ENCODE peak calls at places on chromosomes 13 and 19, in nine cellular contexts. R is heart right ventricle, G is mucosa of descending colon, T is ovary, M is BE2C, O is prostate gland, F is Peyer's patch, U is uterus, D is neuronal stem cell. B is an unnamed sample.

GRCh38 chr19:8441725-8442544 is 2.8 kb upstream of the HNRNPM start:
- DNase-seq in T (no peak), R (no peak), M (no peak), F (no peak), O (no peak), D (no peak), G (no peak), U (no peak), B (no peak)

GRCh38 chr13:75855216-75855615 is 219.1 kb downstream of the LMO7 start:
- DNase-seq in U (no peak), O (no peak), R (no peak), F (no peak), T (no peak), D (no peak), G (no peak), M (no peak), B (no peak)

GRCh38 chr13:112066624-112067004 is 335 bp upstream of the SOX1 start:
- DNase-seq in F (peak; percentile 56), D (peak; percentile 88), T (no peak), R (peak; percentile 57), G (peak; percentile 67), M (no peak), O (no peak), U (no peak), B (no peak)

GRCh38 chr19:46394398-46394797 is 19.0 kb downstream of the CCDC8 start:
- DNase-seq in F (no peak), R (no peak), O (no peak), M (no peak), G (peak; percentile 6), U (no peak), T (no peak), D (no peak), B (no peak)

GRCh38 chr19:13100871-13101589 is 1.6 kb downstream of the LYL1 start:
- DNase-seq in G (no peak), M (no peak), R (no peak), O (no peak), U (peak; percentile 43), T (peak; percentile 39), D (no peak), F (no peak), B (no peak)

GRCh38 chr13:98267080-98267912 is 90.2 kb upstream of the RNF113B start:
- DNase-seq in O (no peak), F (no peak), T (no peak), R (peak; percentile 23), D (no peak), G (peak; percentile 68), M (no peak), U (no peak), B (no peak)

GRCh38 chr19:7505682-7506384 is 10.1 kb upstream of the ZNF358 start:
- DNase-seq in T (peak; percentile 20), F (peak; percentile 89), R (no peak), U (no peak), M (no peak), D (no peak), O (no peak), G (peak; percentile 84), B (no peak)

GRCh38 chr13:20188649-20189553 is 3.8 kb downstream of the GJB2 start:
- DNase-seq in R (no peak), F (no peak), U (no peak), D (no peak), O (no peak), G (peak; percentile 54), M (peak; percentile 43), T (no peak), B (no peak)

GRCh38 chr19:5351731-5352228 is 11.2 kb upstream of the PTPRS start:
- DNase-seq in T (no peak), G (no peak), U (no peak), F (no peak), O (no peak), D (no peak), M (no peak), R (no peak), B (no peak)

GRCh38 chr13:102774210-102774560 is 599 bp upstream of the TEX30 start:
- DNase-seq in D (no peak), T (no peak), U (peak; percentile 20), G (no peak), R (peak; percentile 8), F (no peak), M (no peak), O (no peak), B (no peak)

GRCh38 chr13:111281751-111282311 is 38.6 kb upstream of the TEX29 start:
- DNase-seq in R (peak; percentile 47), F (no peak), M (no peak), O (no peak), D (no peak), U (no peak), G (no peak), T (no peak), B (no peak)

GRCh38 chr13:30159446-30159839 is 147.9 kb downstream of the KATNAL1 start:
- DNase-seq in F (peak; percentile 5), R (no peak), D (no peak), G (no peak), O (no peak), M (no peak), T (no peak), U (no peak), B (no peak)

GRCh38 chr13:59269476-59269875 is 894.3 kb downstream of the DIAPH3 start:
- DNase-seq in G (no peak), F (no peak), T (no peak), O (no peak), M (no peak), R (no peak), D (no peak), U (no peak), B (no peak)

GRCh38 chr19:17841810-17842662 is 5.7 kb downstream of the JAK3 start:
- DNase-seq in F (peak; percentile 75), T (peak; percentile 99), R (peak; percentile 76), O (peak; percentile 48), M (peak; percentile 99), U (peak; percentile 75), G (peak; percentile 84), D (peak; percentile 99), B (no peak)

GRCh38 chr13:77767413-77767812 is 69.9 kb downstream of the SLAIN1 start:
- DNase-seq in M (no peak), U (no peak), G (no peak), T (no peak), R (no peak), O (no peak), F (no peak), D (no peak), B (no peak)

GRCh38 chr13:60407095-60407494 is 10.1 kb downstream of the TDRD3 start:
- DNase-seq in O (no peak), D (no peak), T (no peak), R (no peak), M (no peak), U (no peak), G (no peak), F (no peak), B (no peak)

GRCh38 chr19:51808333-51808986 is 13.5 kb downstream of the FPR3 start:
- DNase-seq in O (peak; percentile 30), T (no peak), D (no peak), F (no peak), R (peak; percentile 34), U (no peak), M (no peak), G (no peak), B (no peak)

GRCh38 chr19:7790416-7790815 is 27.4 kb downstream of the CLEC4M start:
- DNase-seq in M (no peak), G (no peak), R (no peak), U (no peak), D (no peak), F (no peak), O (no peak), T (no peak), B (no peak)

GRCh38 chr19:18809149-18809978 is 18.3 kb upstream of the COMP start:
- DNase-seq in O (peak; percentile 75), U (peak; percentile 90), R (no peak), M (no peak), F (no peak), G (no peak), D (no peak), T (peak; percentile 77), B (no peak)

GRCh38 chr13:41494202-41494601 is 36.9 kb downstream of the RGCC start:
- DNase-seq in M (no peak), O (no peak), D (no peak), T (no peak), F (no peak), R (peak; percentile 52), G (no peak), U (no peak), B (no peak)
- H3K4me1 ChIP-seq in M (no peaks in the 10 kb centered on the region), O (no peaks in the 10 kb centered on the region), D (peaks cover 3% of the 10 kb centered on the region), T (peaks cover 1% of the 10 kb centered on the region), F (peaks cover 12% of the 10 kb centered on the region), R (peaks cover 49% of the 10 kb centered on the region), G (no peaks in the 10 kb centered on the region), U (no peaks in the 10 kb centered on the region), B (peaks cover 31% of the 10 kb centered on the region)

GRCh38 chr13:79782541-79783216 is 301.7 kb downstream of the NDFIP2 start:
- DNase-seq in O (peak; percentile 36), G (peak; percentile 44), R (peak; percentile 77), M (no peak), T (peak; percentile 31), F (peak; percentile 50), U (no peak), D (peak; percentile 85), B (no peak)
- H3K4me3 ChIP-seq in O (no peak overlapping the region), G (no peak overlapping the region), R (no peak overlapping the region), M (no peak overlapping the region), T (no peak overlapping the region), F (no peak overlapping the region), U (no peak overlapping the region), D (no peak overlapping the region), B (no peak overlapping the region)

GRCh38 chr19:3058009-3058820 is 4.1 kb downstream of the TLE5 start:
- DNase-seq in D (no peak), F (no peak), R (no peak), U (no peak), M (no peak), O (no peak), T (no peak), G (no peak), B (no peak)

GRCh38 chr19:3056454-3057016 is 5.8 kb downstream of the TLE5 start:
- DNase-seq in O (no peak), T (peak; percentile 28), D (no peak), R (no peak), G (no peak), M (no peak), U (no peak), F (no peak), B (no peak)

GRCh38 chr19:3058821-3059314 is 3.4 kb downstream of the TLE5 start:
- DNase-seq in F (no peak), U (no peak), G (no peak), O (no peak), T (no peak), D (no peak), R (no peak), M (no peak), B (no peak)

GRCh38 chr19:3055741-3056453 is 6.4 kb downstream of the TLE5 start:
- DNase-seq in O (peak; percentile 94), T (peak; percentile 60), U (peak; percentile 65), M (no peak), G (peak; percentile 83), R (no peak), D (no peak), F (peak; percentile 69), B (no peak)

GRCh38 chr19:3057275-3057714 is 5.0 kb downstream of the TLE5 start:
- DNase-seq in U (peak; percentile 87), D (no peak), T (peak; percentile 91), O (peak; percentile 93), M (peak; percentile 86), G (peak; percentile 66), R (peak; percentile 86), F (no peak), B (peak; percentile 51)
- H3K4me1 ChIP-seq in U (peaks cover 8% of the 10 kb centered on the region), D (peaks cover 19% of the 10 kb centered on the region), T (peaks cover 10% of the 10 kb centered on the region), O (peaks cover 35% of the 10 kb centered on the region), M (peaks cover 17% of the 10 kb centered on the region), G (peaks cover 16% of the 10 kb centered on the region), R (peaks cover 64% of the 10 kb centered on the region), F (no peaks in the 10 kb centered on the region), B (peaks cover 37% of the 10 kb centered on the region)

GRCh38 chr19:42074513-42075363 is 1.2 kb upstream of the ZNF574 start:
- DNase-seq in R (no peak), U (peak; percentile 30), M (no peak), G (peak; percentile 66), T (peak; percentile 44), F (peak; percentile 65), D (no peak), O (no peak), B (no peak)
- H3K4me3 ChIP-seq in R (peak overlapping the region; percentile 84), U (peak overlapping the region; percentile 74), M (peak overlapping the region; percentile 73), G (peak overlapping the region; percentile 85), T (peak overlapping the region; percentile 85), F (peak overlapping the region; percentile 99), D (peak overlapping the region; percentile 87), O (peak overlapping the region; percentile 94), B (peak overlapping the region; percentile 89)